ENCODE peak calls at places on chromosomes 12 and 14, in six cellular contexts. G is right cardiac atrium, D is tibial nerve, Z is fibroblast of lung, N is HCT116, C is left lung. K is an unnamed sample.

GRCh38 chr12:3630621-3631271 is 122.2 kb downstream of the CRACR2A start:
- DNase-seq in C (no peak), G (no peak), Z (no peak), N (no peak), D (no peak), K (no peak)

GRCh38 chr12:9760699-9761406 is at the start of gene CD69:
- DNase-seq in N (no peak), G (no peak), D (no peak), Z (no peak), C (no peak), K (no peak)

GRCh38 chr14:61927015-61927414 is 164.8 kb downstream of the SNAPC1 start:
- DNase-seq in G (no peak), N (no peak), Z (no peak), C (no peak), D (no peak), K (no peak)

GRCh38 chr12:54262403-54262925 is 17.5 kb downstream of the CBX5 start:
- DNase-seq in C (no peak), Z (peak), G (no peak), N (no peak), D (no peak), K (no peak)

GRCh38 chr12:113396828-113397496 is 6.7 kb downstream of the SDS start:
- DNase-seq in C (no peak), Z (no peak), N (no peak), G (no peak), D (no peak), K (no peak)

GRCh38 chr12:27068863-27069262 is 13.5 kb downstream of the C12orf71 start:
- DNase-seq in Z (no peak), G (no peak), N (no peak), D (no peak), C (no peak), K (no peak)

GRCh38 chr12:5177096-5177495 is 133.4 kb downstream of the KCNA5 start:
- DNase-seq in G (no peak), D (no peak), N (no peak), C (no peak), Z (no peak), K (no peak)

GRCh38 chr14:72666610-72667009 is 227.3 kb downstream of the DPF3 start:
- DNase-seq in G (no peak), Z (peak), C (no peak), N (peak), D (no peak), K (no peak)

GRCh38 chr14:47557894-47558293 is 117.5 kb downstream of the MDGA2 start:
- DNase-seq in N (no peak), G (no peak), D (no peak), Z (no peak), C (no peak), K (no peak)

GRCh38 chr12:53892760-53893159 is 45.9 kb upstream of the HOXC13 start:
- DNase-seq in D (no peak), Z (no peak), C (no peak), N (no peak), G (no peak), K (no peak)

GRCh38 chr14:20278414-20278813 is 27.3 kb downstream of the TTC5 start:
- DNase-seq in N (no peak), C (no peak), D (peak), Z (peak), G (peak), K (no peak)

GRCh38 chr14:101315802-101316296 is 245.4 kb upstream of the DIO3 start:
- DNase-seq in G (no peak), Z (no peak), N (peak), D (no peak), C (no peak), K (no peak)

GRCh38 chr12:68762691-68763090 is 16.7 kb downstream of the SLC35E3 start:
- DNase-seq in D (no peak), C (no peak), G (no peak), Z (no peak), N (no peak), K (no peak)

GRCh38 chr14:69614592-69614991 is 3.2 kb downstream of the SUSD6 start:
- DNase-seq in D (peak), G (no peak), Z (no peak), C (peak), N (no peak), K (peak)

GRCh38 chr12:80702889-80703605 is 4.4 kb upstream of the MYF6 start:
- DNase-seq in C (no peak), Z (peak), D (no peak), N (no peak), G (no peak), K (no peak)

GRCh38 chr12:121061831-121062230 is 22.8 kb upstream of the OASL start:
- DNase-seq in N (peak), Z (peak), D (no peak), G (no peak), C (no peak), K (no peak)

GRCh38 chr14:24224618-24225071 is 7.5 kb downstream of the NEDD8 start:
- DNase-seq in Z (peak), D (no peak), C (no peak), N (no peak), G (no peak), K (no peak)

DNA sequence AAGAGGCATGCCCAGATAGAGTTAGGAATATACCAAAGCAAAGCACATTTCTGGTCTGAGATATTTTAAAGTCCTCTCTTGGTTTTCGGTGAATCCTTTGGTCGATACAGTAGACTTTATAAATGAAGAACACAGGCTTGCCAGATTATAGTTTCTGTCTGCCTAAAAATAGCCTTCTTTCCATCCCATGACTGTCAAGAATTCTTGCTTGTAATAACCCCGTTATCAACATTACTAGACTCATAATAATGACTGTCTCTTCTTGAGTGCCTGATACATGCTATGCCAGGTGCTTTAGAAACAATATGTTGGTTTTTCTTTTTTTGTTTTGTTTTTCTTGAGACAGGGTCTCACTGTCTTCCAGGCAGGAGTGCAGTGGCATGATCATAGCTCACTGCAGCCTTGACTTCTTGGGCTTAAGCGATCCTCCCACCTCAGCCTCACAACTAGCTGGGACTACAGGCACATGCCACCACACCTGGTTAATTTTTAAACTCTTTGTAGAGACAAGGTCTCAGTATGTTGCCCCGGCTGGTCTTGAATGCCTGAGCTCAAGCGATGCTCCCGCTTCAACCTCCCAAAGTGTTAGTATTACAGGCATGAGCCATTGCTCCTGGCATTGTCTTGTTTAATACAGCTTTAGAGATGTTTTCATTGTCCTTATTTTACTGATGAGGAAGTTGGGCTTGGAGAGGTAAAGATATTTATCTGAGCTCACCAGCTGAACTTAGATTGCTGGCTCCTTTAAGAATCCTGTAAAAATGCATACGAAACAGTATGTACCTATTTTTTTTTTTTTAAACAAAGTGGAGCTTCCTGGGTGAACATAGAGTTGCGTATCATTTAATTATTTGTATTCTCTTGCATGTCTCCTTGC is 30.4 kb downstream of the CHST11 start:
- DNase-seq in G (no peak), D (no peak), N (no peak), Z (no peak), C (no peak), K (no peak)
- H3K4me3 ChIP-seq in G (no peak), D (no peak), N (no peak), Z (no peak), C (no peak), K (no peak)

GRCh38 chr14:34328178-34328577 is 133.9 kb downstream of the SPTSSA start:
- DNase-seq in G (no peak), Z (peak), N (no peak), D (no peak), C (no peak), K (no peak)
- H3K27ac ChIP-seq in G (no peak), Z (no peak), N (no peak), D (no peak), C (no peak), K (no peak)

GRCh38 chr12:38838211-38838850 is 67.1 kb downstream of the CPNE8 start:
- DNase-seq in D (no peak), N (no peak), Z (no peak), G (no peak), C (no peak), K (no peak)
- H3K4me3 ChIP-seq in D (no peak), N (no peak), Z (no peak), G (no peak), C (no peak), K (no peak)

GRCh38 chr14:50039734-50040400 is 76.5 kb downstream of the VCPKMT start:
- DNase-seq in N (no peak), D (no peak), G (peak), C (peak), Z (no peak), K (no peak)
- H3K27ac ChIP-seq in N (peak), D (peak), G (no peak), C (peak), Z (peak), K (peak)

GRCh38 chr12:39617887-39618286 is 1.7 kb downstream of the ABCD2 start:
- DNase-seq in N (no peak), C (no peak), G (no peak), D (no peak), Z (no peak), K (no peak)
- H3K4me3 ChIP-seq in N (no peak), C (no peak), G (peak), D (no peak), Z (no peak), K (no peak)

GRCh38 chr12:124824195-124824594 is 39.5 kb downstream of the SCARB1 start:
- DNase-seq in D (no peak), C (no peak), G (no peak), N (no peak), Z (no peak), K (no peak)

GRCh38 chr12:124821252-124822200 is 42.1 kb downstream of the SCARB1 start:
- DNase-seq in N (no peak), D (no peak), Z (no peak), C (no peak), G (peak), K (no peak)

GRCh38 chr12:124820199-124820598 is 43.5 kb downstream of the SCARB1 start:
- DNase-seq in D (no peak), Z (no peak), C (no peak), N (no peak), G (no peak), K (no peak)

GRCh38 chr12:124823272-124823970 is 40.2 kb downstream of the SCARB1 start:
- DNase-seq in C (no peak), G (peak), Z (no peak), D (no peak), N (no peak), K (no peak)

GRCh38 chr12:124822218-124822617 is 41.4 kb downstream of the SCARB1 start:
- DNase-seq in C (no peak), D (no peak), Z (no peak), G (peak), N (no peak), K (no peak)
- H3K27ac ChIP-seq in C (no peak), D (no peak), Z (no peak), G (no peak), N (no peak), K (no peak)

DNA sequence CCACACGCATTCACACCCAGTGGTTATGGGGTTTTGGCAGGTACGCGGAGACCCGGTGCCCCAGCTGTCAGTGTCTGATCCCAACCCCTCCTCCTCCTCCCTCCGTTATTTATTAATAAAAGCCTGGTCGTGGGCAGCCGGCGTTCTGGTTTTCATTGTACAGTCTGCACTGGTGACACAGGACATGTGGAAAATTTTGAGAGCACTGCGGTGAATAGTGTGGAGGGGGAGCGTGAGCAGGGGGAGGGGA is 11.5 kb upstream of the IRF2BPL start:
- DNase-seq in G (no peak), D (no peak), C (no peak), N (no peak), Z (no peak), K (no peak)
- H3K4me3 ChIP-seq in G (peak), D (no peak), C (no peak), N (peak), Z (peak), K (peak)

DNA sequence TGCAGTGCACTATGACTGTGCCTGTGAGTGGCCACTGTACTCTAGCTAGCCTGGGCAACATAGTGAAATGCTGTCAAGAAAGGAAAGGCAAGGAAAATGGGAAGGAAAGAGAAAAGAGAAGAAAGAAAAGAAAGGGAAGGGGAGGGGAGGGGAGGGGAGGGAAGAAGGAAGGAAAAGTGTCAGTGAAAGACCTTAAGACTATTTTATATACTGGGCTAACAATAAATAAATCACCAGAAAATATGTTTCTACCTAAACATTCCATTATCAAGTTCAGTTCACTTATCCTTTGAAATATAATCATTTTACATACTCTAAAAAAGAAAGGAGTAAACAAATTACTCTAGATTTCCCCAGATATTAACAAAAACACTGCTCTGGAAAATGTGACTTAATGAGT is 22.1 kb downstream of the COCH start:
- DNase-seq in D (no peak), Z (no peak), N (no peak), C (no peak), G (no peak), K (no peak)
- H3K27ac ChIP-seq in D (peak), Z (no peak), N (no peak), C (no peak), G (no peak), K (no peak)

GRCh38 chr12:118835911-118836310 is 145.4 kb upstream of the SRRM4 start:
- DNase-seq in N (no peak), G (no peak), C (no peak), Z (no peak), D (no peak), K (no peak)
- H3K4me3 ChIP-seq in N (no peak), G (no peak), C (no peak), Z (no peak), D (no peak), K (no peak)

K was measured in ascending aorta.